ENCODE peak calls at places on chromosomes 6 and 20, in five cellular contexts. N is neuronal stem cell, J is mesenchymal stem cell, K is trophoblast cell, T is H1. U is an unnamed sample.

GRCh38 chr6:125812394-125813231 is 21.9 kb downstream of the NCOA7 start:
- DNase-seq in N (no peak), J (peak), K (peak), T (no peak), U (no peak)

GRCh38 chr6:43395822-43396221 is 26.4 kb upstream of the ZNF318 start:
- DNase-seq in N (no peak), J (no peak), K (no peak), T (no peak), U (no peak)

GRCh38 chr20:34820805-34821578 is 4.5 kb downstream of the NCOA6 start:
- DNase-seq in N (no peak), J (no peak), K (no peak), T (no peak), U (no peak)

GRCh38 chr20:49775229-49775693 is 37.4 kb upstream of the SLC9A8 start:
- DNase-seq in N (peak), J (peak), K (peak), T (peak), U (peak)

GRCh38 chr20:16107172-16107870 is 465.9 kb downstream of the KIF16B start:
- DNase-seq in N (no peak), J (no peak), K (no peak), T (no peak), U (no peak)

GRCh38 chr6:136738178-136739057 is 53.9 kb downstream of the MAP3K5 start:
- DNase-seq in N (no peak), J (peak), K (no peak), T (no peak), U (no peak)

GRCh38 chr6:45436544-45437440 is 59.1 kb upstream of the SUPT3H start:
- DNase-seq in N (no peak), J (peak), K (peak), T (no peak), U (no peak)

GRCh38 chr6:134535831-134536230 is 217.9 kb upstream of the SGK1 start:
- DNase-seq in N (no peak), J (no peak), K (no peak), T (no peak), U (no peak)

GRCh38 chr6:143223895-143224294 is 163.2 kb downstream of the AIG1 start:
- DNase-seq in N (peak), J (peak), K (peak), T (no peak), U (no peak)

GRCh38 chr20:40279390-40279789 is 409.6 kb downstream of the MAFB start:
- DNase-seq in N (no peak), J (peak), K (peak), T (no peak), U (no peak)

GRCh38 chr20:46056027-46056833 is 27.2 kb downstream of the SLC12A5 start:
- DNase-seq in N (no peak), J (no peak), K (no peak), T (no peak), U (no peak)

GRCh38 chr6:133512410-133513016 is 271.4 kb downstream of the EYA4 start:
- DNase-seq in N (peak), J (peak), K (peak), T (no peak), U (peak)

GRCh38 chr6:71194730-71195129 is 93.9 kb upstream of the OGFRL1 start:
- DNase-seq in N (no peak), J (peak), K (peak), T (no peak), U (no peak)

GRCh38 chr6:6509304-6509703 is 79.2 kb upstream of the LY86 start:
- DNase-seq in N (no peak), J (no peak), K (no peak), T (no peak), U (no peak)

GRCh38 chr20:10655723-10656122 is 18.1 kb downstream of the JAG1 start:
- DNase-seq in N (peak), J (no peak), K (peak), T (no peak), U (no peak)

GRCh38 chr20:63044204-63044600 is 37.4 kb upstream of the BHLHE23 start:
- DNase-seq in N (no peak), J (no peak), K (no peak), T (no peak), U (no peak)

GRCh38 chr6:14023855-14024254 is 93.7 kb upstream of the CD83 start:
- DNase-seq in N (no peak), J (no peak), K (no peak), T (no peak), U (no peak)

GRCh38 chr6:163863565-163863964 is 449.0 kb downstream of the QKI start:
- DNase-seq in N (no peak), J (no peak), K (no peak), T (no peak), U (peak)

GRCh38 chr6:20575125-20575524 is 40.9 kb downstream of the CDKAL1 start:
- DNase-seq in N (no peak), J (no peak), K (no peak), T (no peak), U (no peak)

GRCh38 chr20:1283522-1284210 is 17.6 kb downstream of the SNPH start:
- DNase-seq in N (no peak), J (peak), K (no peak), T (no peak), U (no peak)

GRCh38 chr6:159982726-159983506 is 14.0 kb downstream of the IGF2R start:
- DNase-seq in N (no peak), J (no peak), K (no peak), T (no peak), U (no peak)

GRCh38 chr6:72857791-72858190 is 235.9 kb downstream of the KCNQ5 start:
- DNase-seq in N (no peak), J (peak), K (peak), T (no peak), U (no peak)

GRCh38 chr6:22906091-22906549 is 336.8 kb downstream of the HDGFL1 start:
- DNase-seq in N (no peak), J (peak), K (peak), T (no peak), U (no peak)

GRCh38 chr6:152979116-152979515 is 3.7 kb downstream of the FBXO5 start:
- DNase-seq in N (no peak), J (no peak), K (no peak), T (no peak), U (no peak)

GRCh38 chr6:148789991-148790390 is 43.2 kb downstream of the UST start:
- DNase-seq in N (no peak), J (no peak), K (no peak), T (no peak), U (no peak)

GRCh38 chr20:45821942-45822341 is 5.2 kb downstream of the TNNC2 start:
- DNase-seq in N (no peak), J (no peak), K (peak), T (no peak), U (no peak)

GRCh38 chr6:107616776-107617175 is 126.9 kb downstream of the SOBP start:
- DNase-seq in N (no peak), J (no peak), K (no peak), T (no peak), U (no peak)

GRCh38 chr6:42093582-42094329 is 43.4 kb downstream of the TAF8 start:
- DNase-seq in N (no peak), J (peak), K (peak), T (no peak), U (peak)

GRCh38 chr6:150549007-150549406 is 50.7 kb upstream of the PLEKHG1 start:
- DNase-seq in N (no peak), J (no peak), K (no peak), T (no peak), U (no peak)

GRCh38 chr6:168452685-168453377 is 11.8 kb downstream of the SMOC2 start:
- DNase-seq in N (no peak), J (no peak), K (peak), T (no peak), U (no peak)

GRCh38 chr6:155085582-155086253 is 90.6 kb downstream of the TIAM2 start:
- DNase-seq in N (no peak), J (no peak), K (peak), T (no peak), U (no peak)

GRCh38 chr6:5634525-5634924 is 372.2 kb downstream of the NRN1 start:
- DNase-seq in N (no peak), J (no peak), K (no peak), T (no peak), U (no peak)

GRCh38 chr6:101231606-101232235 is 161.8 kb upstream of the GRIK2 start:
- DNase-seq in N (no peak), J (no peak), K (peak), T (no peak), U (no peak)

GRCh38 chr6:154156135-154156948 is 117.3 kb downstream of the OPRM1 start:
- DNase-seq in N (no peak), J (peak), K (peak), T (no peak), U (peak)

GRCh38 chr6:32964776-32965175 is 3.6 kb upstream of the BRD2 start:
- DNase-seq in N (no peak), J (no peak), K (no peak), T (no peak), U (no peak)
- H2BK12ac ChIP-seq in N (no peak), J (no peak), K (no peak), T (no peak), U (no peak)

GRCh38 chr20:33127422-33128097 is 40.4 kb upstream of the BPIFA2 start:
- DNase-seq in N (no peak), J (no peak), K (no peak), T (no peak), U (no peak)
- H2BK12ac ChIP-seq in N (no peak), J (no peak), K (no peak), T (no peak), U (no peak)

DNA sequence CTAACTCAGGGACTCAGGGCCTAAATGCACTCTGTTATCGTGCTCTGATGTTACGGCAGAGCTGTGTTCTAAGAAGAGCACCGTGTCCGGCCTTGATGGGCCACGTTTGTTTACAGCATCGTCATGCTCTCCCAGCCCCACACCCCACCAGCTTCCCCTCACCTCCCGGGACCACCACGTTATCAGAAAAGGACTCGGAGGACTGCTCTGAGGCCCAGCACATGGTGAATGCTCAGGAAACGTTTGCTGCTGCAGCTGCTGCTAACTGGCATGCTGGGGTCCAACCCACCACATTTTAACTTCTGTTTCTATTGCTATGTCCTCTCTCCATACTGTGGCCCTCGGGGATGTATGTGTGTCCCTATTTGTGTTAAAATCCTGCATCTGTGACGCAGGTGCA is 50.3 kb downstream of the WDR27 start:
- DNase-seq in N (no peak), J (no peak), K (no peak), T (no peak), U (no peak)
- H2BK12ac ChIP-seq in N (no peak), J (no peak), K (no peak), T (no peak), U (no peak)

GRCh38 chr6:151916680-151917164 is 109.2 kb downstream of the ESR1 start:
- DNase-seq in N (no peak), J (peak), K (peak), T (no peak), U (no peak)

GRCh38 chr6:151916075-151916474 is 108.6 kb downstream of the ESR1 start:
- DNase-seq in N (no peak), J (no peak), K (peak), T (no peak), U (no peak)

GRCh38 chr6:151914475-151914874 is 107.0 kb downstream of the ESR1 start:
- DNase-seq in N (no peak), J (peak), K (peak), T (no peak), U (no peak)

DNA sequence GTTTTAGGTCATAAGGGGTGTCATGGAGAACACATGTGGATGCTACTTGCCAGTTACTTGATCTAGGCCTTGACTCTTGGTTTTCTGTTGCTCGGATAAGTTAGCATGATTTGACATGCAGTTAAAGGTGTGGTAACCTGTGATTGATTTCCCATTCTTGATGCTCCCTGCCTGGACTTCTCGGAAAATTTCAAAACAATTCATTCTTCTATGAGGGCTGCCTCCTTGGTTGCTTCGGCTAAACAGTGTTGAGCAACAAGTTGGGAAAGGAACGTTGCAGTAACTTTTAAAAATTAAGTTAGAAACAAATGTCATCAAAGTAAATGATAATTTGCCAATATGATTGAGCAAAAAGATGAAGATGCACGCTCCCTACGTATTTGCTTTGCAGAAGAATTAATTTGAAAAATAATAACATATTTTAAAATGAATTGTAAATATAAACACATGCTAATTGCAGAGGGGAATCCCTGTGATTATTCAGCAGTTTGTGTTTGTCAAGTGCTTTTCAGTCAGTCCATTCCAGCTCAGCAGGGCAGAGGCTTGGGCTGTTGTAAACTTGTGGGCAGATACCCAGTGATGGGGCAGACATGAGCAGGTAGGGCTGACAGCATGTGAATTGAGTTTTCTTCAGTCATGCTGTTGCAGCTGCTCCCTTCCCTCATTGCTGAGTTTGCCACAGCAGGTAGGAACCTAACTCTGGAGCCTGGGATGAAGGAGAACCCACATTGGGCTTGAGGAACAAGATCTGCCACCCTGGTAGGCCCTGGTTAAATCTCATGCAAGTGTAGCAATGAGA is 110.2 kb downstream of the ESR1 start:
- DNase-seq in N (no peak), J (no peak), K (peak), T (no peak), U (no peak)
- H2BK12ac ChIP-seq in N (no peak), J (no peak), K (no peak), T (peak), U (no peak)

GRCh38 chr20:53157443-53158408 is 185.6 kb downstream of the TSHZ2 start:
- DNase-seq in N (peak), J (peak), K (peak), T (peak), U (peak)
- H2BK12ac ChIP-seq in N (no peak), J (no peak), K (no peak), T (no peak), U (no peak)

GRCh38 chr20:33812673-33813462 is 1.7 kb downstream of the CHMP4B start:
- DNase-seq in N (no peak), J (peak), K (peak), T (no peak), U (no peak)

GRCh38 chr20:33817411-33817810 is 6.3 kb downstream of the CHMP4B start:
- DNase-seq in N (no peak), J (no peak), K (no peak), T (no peak), U (no peak)

GRCh38 chr20:33814238-33814712 is 3.1 kb downstream of the CHMP4B start:
- DNase-seq in N (no peak), J (no peak), K (no peak), T (no peak), U (no peak)

GRCh38 chr20:33816191-33816590 is 5.0 kb downstream of the CHMP4B start:
- DNase-seq in N (no peak), J (no peak), K (no peak), T (no peak), U (no peak)

GRCh38 chr20:33815671-33816070 is 4.5 kb downstream of the CHMP4B start:
- DNase-seq in N (no peak), J (no peak), K (no peak), T (no peak), U (no peak)
- H2BK12ac ChIP-seq in N (no peak), J (no peak), K (no peak), T (no peak), U (no peak)

GRCh38 chr20:14979472-14979986 is 642.1 kb upstream of the FLRT3 start:
- DNase-seq in N (no peak), J (no peak), K (no peak), T (no peak), U (no peak)
- H2BK12ac ChIP-seq in N (no peak), J (no peak), K (no peak), T (no peak), U (no peak)

DNA sequence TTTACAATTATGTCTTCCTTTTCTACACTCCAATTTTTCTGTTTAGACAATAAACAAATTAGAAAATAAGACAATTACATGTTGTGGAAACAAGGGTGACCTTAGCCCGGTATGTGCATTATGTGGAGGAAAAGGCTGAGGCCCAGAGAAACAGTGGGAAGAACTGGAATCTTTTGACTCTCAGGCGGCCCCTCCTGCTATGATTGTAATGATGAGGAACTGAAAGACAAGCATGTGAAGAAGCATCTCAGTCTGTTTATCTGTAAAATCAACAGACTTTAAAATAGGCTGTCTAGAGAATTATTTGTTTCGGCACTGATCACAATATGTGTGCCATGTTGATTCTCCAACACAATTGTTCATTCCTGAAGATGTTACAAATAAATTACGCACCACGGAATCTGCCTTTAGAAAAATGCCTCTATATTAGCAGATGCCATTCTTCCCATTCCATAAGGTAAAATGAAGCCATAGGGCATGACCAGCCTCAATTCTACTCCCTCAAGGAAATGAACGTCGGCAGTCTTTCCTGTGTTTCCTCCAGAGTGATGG is 1201.6 kb upstream of the CITED2 start:
- DNase-seq in N (no peak), J (no peak), K (peak), T (no peak), U (no peak)
- H2BK12ac ChIP-seq in N (no peak), J (no peak), K (no peak), T (no peak), U (no peak)

GRCh38 chr6:127255286-127255685 is 11.4 kb upstream of the RNF146 start:
- DNase-seq in N (no peak), J (no peak), K (no peak), T (no peak), U (no peak)
- H2BK12ac ChIP-seq in N (no peak), J (no peak), K (no peak), T (no peak), U (no peak)

DNA sequence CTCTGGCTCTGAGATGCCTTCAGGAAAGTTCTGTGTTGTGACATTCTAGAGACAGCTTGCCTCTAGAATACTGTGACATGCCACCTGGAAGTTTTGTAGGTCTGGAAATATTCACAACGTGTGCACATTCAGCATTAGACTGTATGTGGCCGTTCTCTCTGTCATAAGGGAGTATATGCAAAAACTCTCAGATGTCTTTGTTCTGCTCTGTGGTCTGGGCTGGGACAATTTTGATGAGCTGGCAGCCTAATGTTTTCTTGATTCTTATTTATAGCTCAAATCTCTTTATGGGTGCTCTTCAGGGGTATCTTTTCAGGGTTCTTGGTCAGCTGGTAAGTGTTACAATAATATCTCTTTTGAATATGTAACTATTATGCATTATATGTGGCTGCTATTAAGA is 355.1 kb downstream of the PAX1 start:
- DNase-seq in N (no peak), J (no peak), K (no peak), T (no peak), U (no peak)
- H2BK12ac ChIP-seq in N (no peak), J (no peak), K (no peak), T (no peak), U (no peak)

U was measured in H9.